ENCODE peak calls at places on chromosomes 3 and 15, in nine cellular contexts. D is IMR-90; I is upper lobe of right lung; H is CD8-positive, alpha-beta T cell; F is tibial nerve; Y is neuronal stem cell; R is body of pancreas; X is cardiac muscle cell; Q is Caco-2. T is an unnamed sample.

GRCh38 chr3:57062119-57062631 is 1.7 kb downstream of the SPATA12 start:
- DNase-seq in F (no peak), H (no peak), Y (no peak), D (no peak), Q (no peak), I (no peak), X (no peak), R (no peak), T (no peak)

GRCh38 chr3:43619593-43619992 is 2.2 kb downstream of the ANO10 start:
- DNase-seq in X (no peak), H (no peak), I (no peak), F (no peak), R (no peak), Q (no peak), D (no peak), Y (no peak), T (no peak)

GRCh38 chr15:79332824-79333510 is 22.1 kb downstream of the TMED3 start:
- DNase-seq in H (no peak), F (no peak), I (no peak), Q (peak; percentile 55), D (no peak), R (peak; percentile 56), Y (no peak), X (no peak), T (no peak)

GRCh38 chr3:187616307-187616939 is 53.8 kb downstream of the SST start:
- DNase-seq in X (peak; percentile 77), D (peak; percentile 55), I (no peak), H (peak; percentile 44), Y (peak; percentile 36), F (no peak), Q (peak; percentile 71), R (peak; percentile 57), T (peak; percentile 58)

GRCh38 chr15:98713585-98714001 is 65.3 kb downstream of the IGF1R start:
- DNase-seq in X (no peak), Y (no peak), I (no peak), D (no peak), H (no peak), R (no peak), F (no peak), Q (no peak), T (peak; percentile 87)

GRCh38 chr3:135190658-135191057 is 395.6 kb downstream of the EPHB1 start:
- DNase-seq in I (no peak), X (no peak), D (no peak), R (no peak), Y (no peak), H (no peak), F (no peak), Q (no peak), T (no peak)

GRCh38 chr15:33623010-33623409 is 312.2 kb downstream of the RYR3 start:
- DNase-seq in F (no peak), D (no peak), R (no peak), Y (no peak), H (no peak), Q (no peak), X (no peak), I (no peak), T (no peak)

GRCh38 chr3:193630005-193630404 is 37.0 kb downstream of the OPA1 start:
- DNase-seq in I (no peak), R (no peak), D (peak; percentile 48), X (no peak), Y (no peak), Q (no peak), F (no peak), H (no peak), T (no peak)

GRCh38 chr3:58009749-58010535 is 1.7 kb downstream of the FLNB start:
- DNase-seq in H (peak; percentile 30), Y (no peak), Q (peak; percentile 57), I (peak; percentile 77), X (no peak), R (peak; percentile 84), F (no peak), D (no peak), T (peak; percentile 78)

GRCh38 chr3:84959470-84960380 is 936 bp downstream of the CADM2 start:
- DNase-seq in F (no peak), H (no peak), X (no peak), R (no peak), I (no peak), Y (peak; percentile 44), Q (no peak), D (no peak), T (no peak)

GRCh38 chr3:111717601-111718000 is 122.5 kb upstream of the ZBED2 start:
- DNase-seq in H (peak; percentile 70), Q (peak; percentile 76), F (peak; percentile 59), Y (peak; percentile 74), I (peak; percentile 69), R (peak; percentile 89), D (peak; percentile 84), X (peak; percentile 92), T (peak; percentile 71)

GRCh38 chr3:171788546-171789351 is 21.5 kb downstream of the PLD1 start:
- DNase-seq in Q (peak; percentile 14), I (no peak), D (peak; percentile 94), X (peak; percentile 94), R (no peak), H (no peak), F (no peak), Y (no peak), T (peak; percentile 61)

GRCh38 chr3:59246719-59247401 is 197.0 kb upstream of the CFAP20DC start:
- DNase-seq in F (no peak), I (no peak), Y (no peak), H (no peak), R (no peak), X (no peak), Q (no peak), D (peak; percentile 41), T (peak; percentile 35)

GRCh38 chr3:110711851-110712396 is 359.7 kb upstream of the NECTIN3 start:
- DNase-seq in Y (no peak), R (no peak), Q (no peak), I (no peak), F (no peak), D (peak; percentile 37), H (no peak), X (no peak), T (no peak)

GRCh38 chr3:66957357-66957756 is 40.8 kb upstream of the KBTBD8 start:
- DNase-seq in Y (no peak), F (no peak), X (no peak), H (no peak), R (no peak), I (no peak), Q (no peak), D (no peak), T (no peak)

DNA sequence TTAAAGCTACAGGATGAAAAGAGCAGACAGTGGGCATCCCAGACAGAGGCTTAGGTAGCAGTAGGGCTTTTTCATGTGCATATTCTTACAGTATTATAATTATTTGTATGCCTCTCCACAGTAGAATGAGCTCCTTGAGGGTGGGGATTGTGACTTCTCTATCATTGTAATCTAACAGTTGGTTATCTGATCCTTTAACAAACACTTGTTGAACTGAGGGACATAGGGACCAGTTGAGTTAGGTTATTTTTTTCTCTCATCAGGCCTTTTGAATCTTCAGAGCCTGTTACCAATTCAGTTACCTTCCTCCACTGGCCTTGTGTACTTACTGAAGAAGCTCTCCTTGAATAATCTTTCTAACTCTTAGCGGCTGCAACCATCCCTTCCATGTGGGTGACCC is 1.2 kb downstream of the LSM3 start:
- DNase-seq in Y (no peak), I (no peak), Q (no peak), F (no peak), H (no peak), D (no peak), X (no peak), R (no peak), T (no peak)
- H3K4me3 ChIP-seq in Y (peak overlapping the region; percentile 91), I (no peak overlapping the region), Q (peak overlapping the region; percentile 9), F (no peak overlapping the region), H (no peak overlapping the region), D (no peak overlapping the region), X (no peak overlapping the region), R (no peak overlapping the region), T (no peak overlapping the region)

GRCh38 chr3:9129366-9129765 is 120.1 kb downstream of the SRGAP3 start:
- DNase-seq in X (no peak), D (no peak), Y (no peak), Q (no peak), F (no peak), H (no peak), I (no peak), R (no peak), T (no peak)
- H3K9me3 ChIP-seq in X (no peaks in the 10 kb centered on the region), D (no peaks in the 10 kb centered on the region), Y (no peaks in the 10 kb centered on the region), Q (no peaks in the 10 kb centered on the region), F (no peaks in the 10 kb centered on the region), H (no peaks in the 10 kb centered on the region), I (no peaks in the 10 kb centered on the region), R (no peaks in the 10 kb centered on the region), T (no peaks in the 10 kb centered on the region)

GRCh38 chr3:31197941-31198340 is 303.5 kb upstream of the GADL1 start:
- DNase-seq in Q (no peak), D (no peak), H (no peak), R (no peak), I (no peak), Y (no peak), F (no peak), X (no peak), T (no peak)

GRCh38 chr3:31198890-31199289 is 304.4 kb upstream of the GADL1 start:
- DNase-seq in X (no peak), Y (no peak), Q (no peak), F (no peak), R (no peak), D (no peak), I (no peak), H (no peak), T (no peak)

GRCh38 chr3:31193871-31194270 is 299.4 kb upstream of the GADL1 start:
- DNase-seq in Y (no peak), X (no peak), F (no peak), D (peak; percentile 16), I (no peak), Q (no peak), R (no peak), H (no peak), T (no peak)

GRCh38 chr3:31196881-31197364 is 302.5 kb upstream of the GADL1 start:
- DNase-seq in F (peak; percentile 37), H (no peak), Q (no peak), R (no peak), D (peak; percentile 18), X (peak; percentile 73), Y (no peak), I (no peak), T (no peak)

DNA sequence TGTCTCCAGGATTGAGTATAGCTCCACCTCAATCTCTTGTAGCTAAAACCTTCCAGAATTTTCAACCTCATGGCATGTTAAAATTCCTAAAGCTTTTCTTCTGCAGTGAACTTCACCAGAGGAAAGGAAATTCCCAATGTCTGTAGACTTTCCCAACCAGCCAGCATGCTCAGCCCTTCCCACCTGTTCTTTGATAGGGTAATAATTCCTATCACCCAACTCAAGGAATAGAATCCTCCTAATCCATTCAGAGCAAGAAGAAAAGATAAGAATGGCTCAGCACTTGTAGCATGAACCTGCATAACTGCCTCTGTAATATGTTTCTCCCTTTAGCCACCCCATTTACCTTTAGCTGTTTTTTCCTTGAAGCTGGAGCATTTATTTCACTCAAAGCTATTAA is 301.8 kb upstream of the GADL1 start:
- DNase-seq in X (no peak), Y (no peak), F (no peak), D (no peak), R (no peak), Q (no peak), I (no peak), H (no peak), T (no peak)
- H3K4me3 ChIP-seq in X (no peak overlapping the region), Y (no peak overlapping the region), F (no peak overlapping the region), D (no peak overlapping the region), R (no peak overlapping the region), Q (no peak overlapping the region), I (no peak overlapping the region), H (no peak overlapping the region), T (no peak overlapping the region)

DNA sequence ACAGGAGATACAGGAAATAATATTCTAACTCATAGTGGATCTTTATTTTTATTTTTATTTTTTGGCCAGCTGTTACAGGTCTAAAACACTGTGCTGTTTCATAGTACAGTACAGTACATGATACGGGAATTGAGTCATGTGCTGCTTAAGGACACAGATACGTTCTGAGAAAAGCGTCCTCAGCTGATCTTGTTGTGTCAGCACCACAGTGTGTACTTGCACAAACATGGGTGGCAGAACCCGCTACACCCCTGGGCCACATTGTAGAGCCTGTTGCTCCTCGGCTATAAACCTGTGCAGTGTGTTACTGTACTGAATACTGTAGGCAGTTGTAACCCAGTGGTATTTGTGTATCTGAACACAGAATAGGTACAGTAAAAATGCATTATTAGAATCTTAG is 183.4 kb downstream of the OR4M2 start:
- DNase-seq in Y (no peak), R (no peak), H (no peak), X (no peak), D (no peak), I (no peak), Q (no peak), F (no peak), T (no peak)
- H3K9me3 ChIP-seq in Y (peaks cover 4% of the 10 kb centered on the region), R (no peaks in the 10 kb centered on the region), H (no peaks in the 10 kb centered on the region), X (no peaks in the 10 kb centered on the region), D (peaks cover 23% of the 10 kb centered on the region), I (no peaks in the 10 kb centered on the region), Q (no peaks in the 10 kb centered on the region), F (no peaks in the 10 kb centered on the region), T (peaks cover 12% of the 10 kb centered on the region)

T was measured in osteoblast.